ENCODE peak calls at places on chromosomes 6 and 20, in nine cellular contexts. B, K, L, D, O, E, R, T and H are unnamed samples. For H3K27me3, the result is how much of the 10 kb centered on the place peaks cover.

GRCh38 chr20:48921883-48922867 is 664 bp downstream of the ARFGEF2 start:
- DNase-seq in B (peak), K (no peak), L (peak), D (peak), O (no peak), E (peak), R (no peak), T (no peak), H (peak)

GRCh38 chr6:135270676-135271536 is 89.8 kb downstream of the MYB start:
- DNase-seq in B (no peak), K (no peak), L (no peak), D (no peak), O (no peak), E (no peak), R (no peak), T (peak), H (peak)

GRCh38 chr20:32629813-32630212 is 43.9 kb downstream of the C20orf203 start:
- DNase-seq in B (no peak), K (no peak), L (no peak), D (no peak), O (no peak), E (no peak), R (no peak), T (no peak), H (no peak)

GRCh38 chr6:16318953-16319720 is 80.8 kb downstream of the GMPR start:
- DNase-seq in B (no peak), K (no peak), L (no peak), D (no peak), O (no peak), E (no peak), R (no peak), T (no peak), H (no peak)

GRCh38 chr6:53771780-53772624 is 22.8 kb upstream of the LRRC1 start:
- DNase-seq in B (no peak), K (no peak), L (peak), D (no peak), O (no peak), E (peak), R (no peak), T (no peak), H (no peak)

GRCh38 chr6:88047510-88048150 is at the start of gene SPACA1:
- DNase-seq in B (peak), K (no peak), L (no peak), D (no peak), O (no peak), E (no peak), R (no peak), T (no peak), H (no peak)

GRCh38 chr6:102390541-102390940 is 997.0 kb downstream of the GRIK2 start:
- DNase-seq in B (no peak), K (no peak), L (no peak), D (no peak), O (no peak), E (no peak), R (no peak), T (no peak), H (no peak)

GRCh38 chr6:105587349-105588115 is 184.7 kb upstream of the PREP start:
- DNase-seq in B (no peak), K (no peak), L (peak), D (no peak), O (no peak), E (no peak), R (no peak), T (no peak), H (no peak)

GRCh38 chr6:168013250-168013915 is 15.9 kb downstream of the KIF25 start:
- DNase-seq in B (no peak), K (no peak), L (no peak), D (no peak), O (no peak), E (no peak), R (no peak), T (no peak), H (no peak)

GRCh38 chr6:100470721-100471120 is 6.0 kb upstream of the SIM1 start:
- DNase-seq in B (no peak), K (no peak), L (no peak), D (no peak), O (no peak), E (no peak), R (no peak), T (no peak), H (no peak)

GRCh38 chr6:41813469-41813868 is 26.0 kb downstream of the TOMM6 start:
- DNase-seq in B (no peak), K (no peak), L (no peak), D (no peak), O (no peak), E (no peak), R (no peak), T (no peak), H (no peak)

GRCh38 chr20:19992996-19993908 is 23.9 kb upstream of the NAA20 start:
- DNase-seq in B (peak), K (no peak), L (peak), D (peak), O (no peak), E (no peak), R (no peak), T (no peak), H (no peak)

GRCh38 chr6:92559611-92560010 is 859.7 kb downstream of the EPHA7 start:
- DNase-seq in B (no peak), K (no peak), L (no peak), D (no peak), O (no peak), E (no peak), R (no peak), T (no peak), H (no peak)

GRCh38 chr6:80341330-80341729 is 234.9 kb downstream of the BCKDHB start:
- DNase-seq in B (no peak), K (no peak), L (peak), D (no peak), O (no peak), E (no peak), R (no peak), T (no peak), H (no peak)

GRCh38 chr20:44728835-44729342 is 13.7 kb downstream of the CCN5 start:
- DNase-seq in B (no peak), K (no peak), L (peak), D (peak), O (no peak), E (no peak), R (peak), T (no peak), H (peak)

GRCh38 chr6:149660028-149660427 is 11.5 kb upstream of the KATNA1 start:
- DNase-seq in B (no peak), K (no peak), L (no peak), D (no peak), O (no peak), E (no peak), R (no peak), T (no peak), H (no peak)

GRCh38 chr20:62437430-62437829 is 10.1 kb upstream of the RBBP8NL start:
- DNase-seq in B (no peak), K (no peak), L (peak), D (no peak), O (no peak), E (no peak), R (no peak), T (no peak), H (no peak)

GRCh38 chr20:64096535-64096934 is 10.8 kb downstream of the NPBWR2 start:
- DNase-seq in B (no peak), K (no peak), L (no peak), D (no peak), O (no peak), E (no peak), R (no peak), T (no peak), H (no peak)

DNA sequence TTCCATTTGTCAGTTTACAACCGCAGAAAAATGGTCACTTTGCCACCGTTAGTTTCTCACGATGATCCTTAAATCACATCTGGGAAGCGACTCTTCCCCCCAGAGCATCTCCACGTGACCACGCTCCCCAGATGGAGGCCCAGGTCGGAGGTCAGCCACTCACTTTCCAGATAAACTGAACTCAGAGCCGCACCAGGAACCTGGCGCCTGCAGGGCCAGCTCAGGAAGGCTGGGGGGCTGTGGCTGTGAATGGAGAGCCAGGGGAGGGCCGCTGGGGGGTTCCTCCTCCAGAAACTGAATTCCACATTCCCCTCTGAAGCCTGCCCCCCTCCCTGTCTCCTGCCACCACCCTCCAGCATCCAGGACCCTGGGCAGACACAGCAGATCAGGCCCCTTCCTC is 55.2 kb downstream of the DLL1 start:
- DNase-seq in B (no peak), K (no peak), L (no peak), D (no peak), O (no peak), E (no peak), R (peak), T (peak), H (no peak)
- H3K27me3 ChIP-seq in B (under half), K (under half), L (under half), D (under half), O (under half), E (under half), R (under half), T (under half), H (under half)

GRCh38 chr6:19837511-19838441 is 606 bp downstream of the ID4 start:
- DNase-seq in B (peak), K (no peak), L (peak), D (peak), O (no peak), E (peak), R (peak), T (peak), H (no peak)
- TF ChIP-seq CTCF in B (no peak), K (no peak), L (no peak), D (no peak), O (no peak), E (peak), R (no peak), T (no peak), H (no peak)

GRCh38 chr6:13453771-13454251 is 33.6 kb downstream of the GFOD1 start:
- DNase-seq in B (no peak), K (no peak), L (peak), D (no peak), O (no peak), E (no peak), R (no peak), T (no peak), H (no peak)
- H3K27ac ChIP-seq in B (no peak), K (no peak), L (no peak), D (peak), O (peak), E (no peak), R (no peak), T (no peak), H (no peak)

GRCh38 chr6:1123976-1124375 is 187.9 kb upstream of the FOXQ1 start:
- DNase-seq in B (peak), K (no peak), L (no peak), D (no peak), O (no peak), E (no peak), R (no peak), T (no peak), H (no peak)

GRCh38 chr6:1123406-1123805 is 188.5 kb upstream of the FOXQ1 start:
- DNase-seq in B (no peak), K (no peak), L (no peak), D (no peak), O (no peak), E (no peak), R (no peak), T (no peak), H (no peak)

GRCh38 chr6:1126036-1126435 is 185.9 kb upstream of the FOXQ1 start:
- DNase-seq in B (no peak), K (no peak), L (no peak), D (no peak), O (no peak), E (no peak), R (no peak), T (no peak), H (no peak)

GRCh38 chr6:1125297-1125696 is 186.6 kb upstream of the FOXQ1 start:
- DNase-seq in B (no peak), K (no peak), L (no peak), D (no peak), O (no peak), E (no peak), R (no peak), T (no peak), H (no peak)

GRCh38 chr6:1124885-1125284 is 187.0 kb upstream of the FOXQ1 start:
- DNase-seq in B (no peak), K (no peak), L (no peak), D (no peak), O (no peak), E (no peak), R (no peak), T (no peak), H (no peak)
- H3K27me3 ChIP-seq in B (under half), K (under half), L (under half), D (under half), O (under half), E (under half), R (under half), T (under half), H (under half)

DNA sequence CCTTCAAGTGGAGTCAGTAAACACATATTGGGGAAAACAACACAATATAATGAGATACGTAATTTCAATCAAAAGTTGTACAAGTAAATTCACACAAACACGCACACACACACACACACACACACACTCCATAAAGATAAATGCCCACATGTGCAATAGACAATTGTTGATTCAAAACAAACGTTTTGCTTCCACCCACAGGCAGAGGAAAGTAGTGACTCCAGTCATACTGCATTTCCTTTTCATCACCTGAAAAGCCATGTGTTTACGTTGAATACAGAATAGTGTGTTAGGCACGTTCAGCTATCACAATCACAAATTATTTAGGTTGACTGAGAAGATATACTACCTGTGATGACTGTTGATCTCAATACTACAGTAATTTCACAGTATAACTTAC is 443.8 kb upstream of the MANEA start:
- DNase-seq in B (no peak), K (no peak), L (peak), D (no peak), O (no peak), E (peak), R (peak), T (no peak), H (no peak)
- TF ChIP-seq CTCF in B (no peak), K (no peak), L (no peak), D (no peak), O (no peak), E (peak), R (peak), T (no peak), H (no peak)

GRCh38 chr6:125063307-125063706 is 90.3 kb upstream of the TPD52L1 start:
- DNase-seq in B (no peak), K (no peak), L (no peak), D (no peak), O (no peak), E (no peak), R (no peak), T (no peak), H (no peak)

GRCh38 chr6:125058562-125058961 is 95.0 kb upstream of the TPD52L1 start:
- DNase-seq in B (no peak), K (no peak), L (no peak), D (no peak), O (no peak), E (no peak), R (no peak), T (no peak), H (no peak)

GRCh38 chr6:125054331-125054730 is 92.1 kb downstream of the RNF217 start:
- DNase-seq in B (no peak), K (no peak), L (no peak), D (no peak), O (no peak), E (no peak), R (no peak), T (no peak), H (no peak)

GRCh38 chr6:125053809-125054208 is 91.6 kb downstream of the RNF217 start:
- DNase-seq in B (no peak), K (no peak), L (no peak), D (no peak), O (no peak), E (no peak), R (no peak), T (no peak), H (no peak)

DNA sequence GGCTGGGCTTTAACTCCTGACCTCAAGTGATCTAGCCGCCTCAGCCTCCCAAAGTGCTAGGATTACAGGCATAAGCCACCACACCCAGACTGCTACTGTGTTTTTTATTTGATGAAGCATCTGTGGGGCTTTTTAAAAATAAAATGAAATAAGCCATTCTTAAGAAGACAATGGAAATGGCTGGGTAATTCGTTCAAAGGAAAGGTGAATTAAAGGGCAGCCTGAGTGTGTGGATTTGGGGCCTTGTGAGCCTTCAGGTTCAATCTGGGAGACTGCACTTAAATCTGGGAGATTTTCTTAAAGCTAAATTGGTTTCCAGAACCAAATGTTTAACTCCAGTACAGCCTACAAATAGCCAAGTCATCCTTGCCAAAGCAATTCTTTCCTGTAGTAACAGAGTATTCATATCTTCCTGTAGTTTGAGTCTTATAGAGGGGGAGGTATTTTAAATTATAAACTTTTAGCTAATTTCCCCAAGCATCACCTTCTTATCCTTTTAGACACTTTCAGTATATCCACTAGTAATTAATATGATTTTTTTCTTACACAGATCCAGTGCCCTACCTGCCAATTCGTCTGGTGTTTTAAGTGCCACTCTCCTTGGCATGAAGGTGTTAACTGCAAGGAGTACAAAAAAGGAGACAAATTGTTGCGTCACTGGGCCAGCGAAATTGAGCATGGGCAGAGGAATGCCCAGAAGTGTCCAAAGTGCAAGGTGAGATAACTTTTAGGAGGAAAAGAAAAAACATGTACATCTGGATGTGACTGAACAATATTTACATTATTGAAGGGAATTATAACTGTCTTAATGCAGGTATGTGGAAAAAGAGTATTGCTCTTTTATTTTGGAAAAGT is 95.4 kb downstream of the RNF217 start:
- DNase-seq in B (no peak), K (no peak), L (no peak), D (no peak), O (no peak), E (no peak), R (no peak), T (no peak), H (peak)
- H3K27ac ChIP-seq in B (no peak), K (peak), L (no peak), D (no peak), O (no peak), E (peak), R (no peak), T (no peak), H (no peak)

GRCh38 chr20:18276821-18277220 is 11.5 kb upstream of the ZNF133 start:
- DNase-seq in B (peak), K (no peak), L (peak), D (peak), O (peak), E (peak), R (peak), T (peak), H (peak)
- H3K27me3 ChIP-seq in B (under half), K (under half), L (under half), D (half or more), O (under half), E (under half), R (under half), T (under half), H (under half)

DNA sequence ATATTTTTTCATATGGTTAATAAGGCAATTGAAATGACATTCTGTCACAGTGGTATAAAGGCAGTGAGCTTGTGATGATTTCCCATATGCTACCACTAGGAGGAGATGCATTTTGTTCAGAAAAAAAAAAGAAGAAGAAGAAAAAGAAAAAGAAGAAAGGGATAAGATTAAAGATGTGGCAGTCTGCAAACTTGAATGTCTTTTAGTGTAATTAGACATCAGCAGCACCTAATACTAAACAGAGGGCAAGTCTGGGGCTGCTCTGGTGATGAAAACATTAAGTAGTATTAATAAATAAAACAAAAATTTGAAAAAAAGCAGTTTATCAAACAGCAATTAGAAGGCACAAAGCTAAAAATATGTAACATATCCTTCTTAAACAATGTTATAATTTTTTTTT is 95.4 kb upstream of the DEFB112 start:
- DNase-seq in B (no peak), K (no peak), L (peak), D (no peak), O (no peak), E (no peak), R (peak), T (no peak), H (no peak)
- TF ChIP-seq CTCF in B (peak), K (no peak), L (peak), D (no peak), O (no peak), E (peak), R (peak), T (no peak), H (no peak)

GRCh38 chr6:108800510-108800909 is 47.7 kb upstream of the ARMC2 start:
- DNase-seq in B (no peak), K (no peak), L (peak), D (no peak), O (no peak), E (no peak), R (no peak), T (no peak), H (no peak)
- H3K27ac ChIP-seq in B (no peak), K (no peak), L (no peak), D (no peak), O (no peak), E (peak), R (no peak), T (no peak), H (no peak)